ENCODE peak calls at places on chromosomes 2 and 18, in six cellular contexts. N is cardiac muscle cell, T is HCT116, F is endothelial cell of umbilical vein, L is left ventricle myocardium inferior, Q is kidney. P is an unnamed sample.
A peak's percentile ranks its signal among the peaks of the same experiment; 100 is the strongest.

GRCh38 chr18:43648002-43648401 is 370.7 kb upstream of the SYT4 start:
- DNase-seq in F (no peak), N (no peak), L (no peak), T (no peak), Q (no peak), P (no peak)

GRCh38 chr2:149036507-149037293 is 1.8 kb upstream of the LYPD6B start:
- DNase-seq in F (no peak), L (no peak), Q (no peak), N (no peak), T (no peak), P (no peak)

GRCh38 chr2:80715433-80715832 is 410.9 kb upstream of the LRRTM1 start:
- DNase-seq in F (no peak), L (no peak), N (no peak), T (no peak), Q (no peak), P (no peak)

GRCh38 chr2:226478121-226478809 is 321.4 kb downstream of the IRS1 start:
- DNase-seq in Q (peak; percentile 63), N (peak; percentile 47), F (peak; percentile 72), L (no peak), T (peak; percentile 82), P (peak; percentile 3)

GRCh38 chr2:221434155-221434554 is 137.9 kb downstream of the EPHA4 start:
- DNase-seq in N (no peak), L (no peak), F (peak; percentile 64), T (no peak), Q (no peak), P (no peak)

GRCh38 chr2:119264781-119265692 is 41.4 kb downstream of the STEAP3 start:
- DNase-seq in N (peak; percentile 73), Q (no peak), L (no peak), F (peak; percentile 49), T (peak; percentile 24), P (peak; percentile 64)

GRCh38 chr2:241185961-241186360 is 2.5 kb upstream of the ANO7 start:
- DNase-seq in L (no peak), T (no peak), F (no peak), N (no peak), Q (peak; percentile 37), P (no peak)

GRCh38 chr2:86010083-86010482 is 95.6 kb downstream of the POLR1A start:
- DNase-seq in Q (no peak), T (no peak), N (no peak), F (no peak), L (no peak), P (no peak)

GRCh38 chr18:24176727-24177416 is 38.0 kb downstream of the CABYR start:
- DNase-seq in N (peak; percentile 72), L (peak; percentile 42), Q (no peak), F (peak; percentile 43), T (peak; percentile 35), P (no peak)

GRCh38 chr2:70934981-70935380 is 719 bp upstream of the ATP6V1B1 start:
- DNase-seq in Q (no peak), N (no peak), F (no peak), T (no peak), L (no peak), P (no peak)

GRCh38 chr2:16026816-16027501 is 86.6 kb downstream of the MYCN start:
- DNase-seq in T (no peak), L (no peak), F (no peak), N (no peak), Q (no peak), P (no peak)

GRCh38 chr18:24016643-24017042 is 2.1 kb downstream of the TTC39C start:
- DNase-seq in L (no peak), T (peak; percentile 26), F (peak; percentile 11), N (peak; percentile 11), Q (no peak), P (no peak)

GRCh38 chr18:55988537-55988936 is 400.5 kb upstream of the TCF4 start:
- DNase-seq in T (no peak), N (no peak), L (no peak), Q (no peak), F (peak; percentile 94), P (no peak)

GRCh38 chr18:13371689-13372404 is 153.3 kb downstream of the LDLRAD4 start:
- DNase-seq in F (no peak), Q (peak; percentile 63), L (no peak), T (no peak), N (no peak), P (peak; percentile 81)

GRCh38 chr2:233945146-233945545 is 28.0 kb downstream of the TRPM8 start:
- DNase-seq in Q (no peak), T (no peak), F (no peak), N (no peak), L (no peak), P (no peak)

GRCh38 chr2:145012214-145012670 is 492.3 kb upstream of the ZEB2 start:
- DNase-seq in Q (no peak), F (peak; percentile 91), T (no peak), L (peak; percentile 35), N (no peak), P (no peak)

GRCh38 chr2:44772670-44773378 is 168.7 kb upstream of the SIX3 start:
- DNase-seq in Q (no peak), F (no peak), L (no peak), N (no peak), T (no peak), P (no peak)

GRCh38 chr2:71742953-71743601 is 289.7 kb downstream of the DYSF start:
- DNase-seq in L (peak; percentile 65), N (no peak), T (peak; percentile 74), F (peak; percentile 96), Q (peak; percentile 84), P (peak; percentile 39)

GRCh38 chr18:73895701-73896100 is 251.9 kb downstream of the FBXO15 start:
- DNase-seq in N (no peak), T (no peak), L (no peak), F (no peak), Q (no peak), P (no peak)

GRCh38 chr18:58552057-58552461 is 76.8 kb downstream of the ALPK2 start:
- DNase-seq in Q (no peak), T (no peak), L (no peak), N (no peak), F (no peak), P (no peak)

GRCh38 chr2:128322651-128323491 is 4.2 kb upstream of the HS6ST1 start:
- DNase-seq in T (no peak), N (no peak), Q (peak; percentile 85), F (no peak), L (no peak), P (peak; percentile 51)

GRCh38 chr2:225497175-225497574 is 97.7 kb downstream of the NYAP2 start:
- DNase-seq in Q (no peak), T (no peak), L (no peak), N (no peak), F (no peak), P (no peak)

GRCh38 chr2:64400103-64400728 is 53.7 kb upstream of the LGALSL start:
- DNase-seq in N (peak; percentile 18), L (no peak), T (no peak), F (no peak), Q (no peak), P (no peak)

GRCh38 chr2:64401501-64401880 is 52.5 kb upstream of the LGALSL start:
- DNase-seq in N (peak; percentile 59), F (no peak), Q (no peak), L (no peak), T (no peak), P (peak; percentile 48)

GRCh38 chr2:64399521-64399920 is 54.4 kb upstream of the LGALSL start:
- DNase-seq in F (no peak), Q (no peak), N (no peak), L (no peak), T (no peak), P (no peak)

GRCh38 chr2:64402876-64403275 is 51.1 kb upstream of the LGALSL start:
- DNase-seq in F (peak; percentile 55), T (no peak), Q (no peak), L (no peak), N (no peak), P (no peak)

GRCh38 chr2:64400733-64401500 is 53.0 kb upstream of the LGALSL start:
- DNase-seq in L (no peak), Q (no peak), T (no peak), N (no peak), F (no peak), P (peak; percentile 60)
- H3K4me1 ChIP-seq in L (peaks cover 44% of the 10 kb centered on the region), Q (peaks cover 26% of the 10 kb centered on the region), T (peaks cover 21% of the 10 kb centered on the region), N (peaks cover 36% of the 10 kb centered on the region), F (peaks cover 34% of the 10 kb centered on the region), P (peaks cover 57% of the 10 kb centered on the region)

DNA sequence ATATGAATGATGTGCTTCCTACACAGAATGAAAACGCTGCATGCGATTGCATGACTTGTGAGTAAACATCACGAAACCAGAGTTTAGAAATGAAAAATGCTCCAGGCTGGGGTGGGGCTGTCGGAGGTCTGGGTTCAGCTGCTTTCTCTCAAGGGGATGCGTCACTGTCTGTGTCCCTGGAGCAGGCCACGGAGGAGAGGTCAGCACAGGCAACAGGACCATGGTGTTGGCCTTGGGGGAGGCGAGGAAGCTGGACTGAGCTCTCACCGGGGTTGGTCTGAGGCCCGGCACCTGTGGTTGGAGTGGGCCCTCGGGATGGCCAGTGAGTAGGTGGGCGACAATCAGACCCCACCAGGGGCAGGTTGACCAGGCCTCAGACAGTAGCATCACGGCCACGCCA is 89.0 kb upstream of the TMEM18 start:
- DNase-seq in N (no peak), T (no peak), Q (no peak), F (no peak), L (no peak), P (no peak)
- H3K4me1 ChIP-seq in N (no peaks in the 10 kb centered on the region), T (no peaks in the 10 kb centered on the region), Q (no peaks in the 10 kb centered on the region), F (no peaks in the 10 kb centered on the region), L (no peaks in the 10 kb centered on the region), P (no peaks in the 10 kb centered on the region)

DNA sequence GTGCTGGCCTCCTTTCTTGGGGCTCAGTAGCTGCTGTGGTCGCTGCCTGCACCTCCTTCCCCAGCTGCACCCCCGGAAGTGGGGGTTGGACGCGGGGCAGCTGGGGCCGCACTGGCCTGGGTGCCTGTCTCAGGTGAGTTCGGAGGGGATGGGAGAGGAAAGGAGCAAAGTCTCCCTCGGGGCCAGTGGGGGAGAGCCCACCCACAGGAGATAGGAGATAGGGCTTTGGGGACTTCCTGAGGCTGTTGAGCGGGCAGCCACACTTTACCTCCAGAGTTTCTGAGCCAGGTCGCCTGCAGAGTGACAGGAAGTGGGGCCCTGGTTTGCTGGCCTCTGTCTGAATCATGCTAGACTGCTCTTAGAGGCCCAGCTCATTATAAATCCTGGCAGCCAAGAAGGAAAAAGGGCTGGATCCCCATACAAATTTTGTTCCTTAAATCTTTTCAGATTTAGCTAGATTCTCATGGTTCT is 8.1 kb downstream of the MBP start:
- DNase-seq in F (no peak), L (no peak), T (no peak), N (no peak), Q (no peak), P (peak; percentile 50)
- H3K4me1 ChIP-seq in F (peaks cover 3% of the 10 kb centered on the region), L (peaks cover 56% of the 10 kb centered on the region), T (peaks cover 20% of the 10 kb centered on the region), N (no peaks in the 10 kb centered on the region), Q (peaks cover 34% of the 10 kb centered on the region), P (peaks cover 47% of the 10 kb centered on the region)

GRCh38 chr2:142041996-142042395 is 88.8 kb downstream of the LRP1B start:
- DNase-seq in F (no peak), T (no peak), Q (no peak), L (no peak), N (no peak), P (no peak)
- H3K4me1 ChIP-seq in F (no peaks in the 10 kb centered on the region), T (no peaks in the 10 kb centered on the region), Q (no peaks in the 10 kb centered on the region), L (no peaks in the 10 kb centered on the region), N (peaks cover 10% of the 10 kb centered on the region), P (no peaks in the 10 kb centered on the region)